ENCODE peak calls at places on chromosomes 12 and 14, in seven cellular contexts. S is neural progenitor cell; H is kidney epithelial cell; A is stimulated activated CD8-positive, alpha-beta memory T cell treated with anti-CD3 and anti-CD28 coated beads, Interleukin-4, amount 100 ng/mL, for 4 hours; Y is HT-29; L is A549; U is lower leg skin. R is an unnamed sample.

GRCh38 chr14:77641534-77642341 is 25.3 kb upstream of the SPTLC2 start:
- DNase-seq in Y (peak; percentile 74), A (peak; percentile 41), L (peak; percentile 27), S (no peak), H (no peak), U (peak; percentile 93), R (peak; percentile 86)

GRCh38 chr14:20873370-20874177 is 17.6 kb upstream of the RNASE3 start:
- DNase-seq in L (peak; percentile 87), U (peak; percentile 96), S (peak; percentile 89), H (peak; percentile 12), A (peak; percentile 32), Y (peak; percentile 56), R (peak; percentile 58)

GRCh38 chr14:39483682-39484081 is 51.4 kb upstream of the FBXO33 start:
- DNase-seq in L (no peak), A (no peak), Y (no peak), S (no peak), H (no peak), U (no peak), R (no peak)

GRCh38 chr12:64099430-64099829 is 122.7 kb downstream of the KICS2 start:
- DNase-seq in L (peak; percentile 35), U (no peak), Y (peak; percentile 43), A (no peak), S (no peak), H (peak; percentile 65), R (peak; percentile 79)

GRCh38 chr12:120102189-120103043 is 14.1 kb downstream of the RAB35 start:
- DNase-seq in S (no peak), U (no peak), H (no peak), Y (no peak), L (no peak), A (no peak), R (no peak)

GRCh38 chr12:88553941-88554658 is 26.2 kb downstream of the KITLG start:
- DNase-seq in U (no peak), Y (peak; percentile 59), S (peak; percentile 36), L (peak; percentile 74), H (peak; percentile 68), A (no peak), R (no peak)

GRCh38 chr12:97512696-97513095 is 50.1 kb downstream of the RMST start:
- DNase-seq in A (no peak), H (no peak), U (no peak), Y (no peak), S (no peak), L (no peak), R (no peak)

GRCh38 chr14:22849212-22849819 is 12.9 kb downstream of the MMP14 start:
- DNase-seq in L (no peak), U (peak; percentile 96), Y (no peak), S (no peak), A (no peak), H (no peak), R (no peak)

GRCh38 chr12:130825771-130826150 is 13.3 kb downstream of the STX2 start:
- DNase-seq in A (no peak), Y (no peak), H (no peak), L (no peak), U (no peak), S (no peak), R (no peak)

GRCh38 chr12:570949-571794 is 92.1 kb downstream of the NINJ2 start:
- DNase-seq in S (peak; percentile 47), H (no peak), A (no peak), L (peak; percentile 98), U (peak; percentile 95), Y (peak; percentile 83), R (peak; percentile 88)

GRCh38 chr14:34911209-34912150 is 36.3 kb upstream of the BAZ1A start:
- DNase-seq in S (no peak), Y (no peak), H (peak; percentile 7), L (no peak), A (no peak), U (no peak), R (peak; percentile 51)

GRCh38 chr14:67532998-67533753 is at the start of gene PLEKHH1:
- DNase-seq in S (peak; percentile 88), H (no peak), L (peak; percentile 77), Y (peak; percentile 78), U (peak; percentile 91), A (peak; percentile 20), R (peak; percentile 91)

GRCh38 chr14:45893127-45893526 is 640.1 kb upstream of the MIS18BP1 start:
- DNase-seq in L (no peak), Y (no peak), S (no peak), U (no peak), H (no peak), A (no peak), R (no peak)

GRCh38 chr12:1044697-1045096 is 53.7 kb downstream of the ERC1 start:
- DNase-seq in Y (no peak), U (no peak), A (no peak), S (no peak), L (no peak), H (no peak), R (peak; percentile 34)

GRCh38 chr12:114319422-114319821 is 86.5 kb downstream of the TBX5 start:
- DNase-seq in A (no peak), L (no peak), Y (no peak), S (no peak), H (no peak), U (no peak), R (peak; percentile 36)

GRCh38 chr14:24843494-24843893 is 206.5 kb downstream of the STXBP6 start:
- DNase-seq in L (no peak), S (no peak), U (no peak), Y (no peak), A (no peak), H (no peak), R (no peak)

GRCh38 chr12:94186461-94187237 is 38.3 kb downstream of the PLXNC1 start:
- DNase-seq in U (no peak), A (no peak), L (no peak), H (peak; percentile 18), Y (no peak), S (peak; percentile 96), R (peak; percentile 44)

GRCh38 chr12:76455582-76456345 is 103.8 kb downstream of the OSBPL8 start:
- DNase-seq in S (peak; percentile 60), Y (peak; percentile 68), U (no peak), H (peak; percentile 83), L (peak; percentile 91), A (no peak), R (peak; percentile 50)

GRCh38 chr12:3315201-3315661 is 175.8 kb upstream of the PRMT8 start:
- DNase-seq in H (no peak), Y (peak; percentile 80), A (no peak), L (no peak), U (no peak), S (no peak), R (peak; percentile 49)

GRCh38 chr12:66724616-66725015 is 45.7 kb upstream of the GRIP1 start:
- DNase-seq in S (no peak), L (no peak), Y (no peak), U (no peak), H (no peak), A (no peak), R (no peak)

GRCh38 chr12:50402270-50403000 is 1.8 kb downstream of the LARP4 start:
- DNase-seq in Y (peak; percentile 31), L (no peak), A (no peak), U (peak; percentile 21), S (no peak), H (no peak), R (no peak)

GRCh38 chr12:124381454-124382207 is 86.7 kb downstream of the RFLNA start:
- DNase-seq in U (peak; percentile 98), L (peak; percentile 93), A (no peak), H (no peak), S (no peak), Y (peak; percentile 69), R (peak; percentile 78)

GRCh38 chr12:26523708-26524150 is 309.3 kb downstream of the ITPR2 start:
- DNase-seq in L (no peak), A (no peak), Y (no peak), S (no peak), H (peak; percentile 43), U (peak; percentile 97), R (peak; percentile 73)

GRCh38 chr14:35155962-35156361 is 33.6 kb downstream of the PRORP start:
- DNase-seq in Y (no peak), U (no peak), S (no peak), H (no peak), L (peak; percentile 16), A (no peak), R (no peak)

GRCh38 chr12:130953783-130954543 is at the start of gene ADGRD1:
- DNase-seq in S (no peak), U (peak; percentile 92), A (no peak), L (peak; percentile 25), H (no peak), Y (no peak), R (peak; percentile 50)

GRCh38 chr14:41446008-41446407 is 160.7 kb upstream of the LRFN5 start:
- DNase-seq in Y (no peak), S (no peak), U (no peak), A (no peak), L (no peak), H (no peak), R (no peak)

R was measured in AG08396.